ENCODE peak calls at places on chromosomes 13 and 19, in seven cellular contexts. H is mammary epithelial cell; F is GM12878; B is GM23338; E is PC-9; N is CD4-positive, CD25-positive, alpha-beta regulatory T cell; I is neural progenitor cell. G is an unnamed sample. For H3K4me1, the result is how much of the 10 kb centered on the place peaks cover.

GRCh38 chr13:101695870-101696516 is 243.5 kb downstream of the ITGBL1 start:
- DNase-seq in H (no peak), F (no peak), B (no peak), E (no peak), N (no peak), I (no peak), G (no peak)

GRCh38 chr13:106561551-106562170 is 6.3 kb downstream of the ARGLU1 start:
- DNase-seq in H (peak), F (peak), B (no peak), E (no peak), N (peak), I (peak), G (no peak)

GRCh38 chr19:21751379-21751778 is 16.0 kb downstream of the ZNF100 start:
- DNase-seq in H (no peak), F (no peak), B (no peak), E (no peak), N (no peak), I (no peak), G (no peak)

GRCh38 chr19:14615628-14616027 is 32.7 kb downstream of the CLEC17A start:
- DNase-seq in H (no peak), F (no peak), B (no peak), E (no peak), N (no peak), I (no peak), G (no peak)

GRCh38 chr13:40127476-40127875 is 472.0 kb downstream of the COG6 start:
- DNase-seq in H (no peak), F (no peak), B (no peak), E (no peak), N (no peak), I (no peak), G (no peak)

GRCh38 chr19:10368101-10368803 is 12.1 kb downstream of the TYK2 start:
- DNase-seq in H (no peak), F (no peak), B (peak), E (no peak), N (no peak), I (no peak), G (no peak)

GRCh38 chr13:58999851-59000250 is 1163.9 kb downstream of the DIAPH3 start:
- DNase-seq in H (no peak), F (no peak), B (no peak), E (no peak), N (no peak), I (no peak), G (no peak)

GRCh38 chr19:49801966-49802661 is 11.0 kb downstream of the FUZ start:
- DNase-seq in H (no peak), F (no peak), B (peak), E (no peak), N (no peak), I (peak), G (no peak)

GRCh38 chr13:27026396-27026795 is 145.2 kb downstream of the USP12 start:
- DNase-seq in H (no peak), F (no peak), B (no peak), E (no peak), N (no peak), I (no peak), G (no peak)

GRCh38 chr13:83877901-83878300 is 4.4 kb downstream of the SLITRK1 start:
- DNase-seq in H (no peak), F (no peak), B (peak), E (no peak), N (no peak), I (peak), G (no peak)

GRCh38 chr19:821228-821975 is at the start of gene PLPPR3:
- DNase-seq in H (no peak), F (no peak), B (peak), E (no peak), N (no peak), I (peak), G (no peak)

GRCh38 chr13:70457474-70457873 is 349.2 kb upstream of the KLHL1 start:
- DNase-seq in H (no peak), F (no peak), B (no peak), E (no peak), N (no peak), I (no peak), G (no peak)

GRCh38 chr19:50835103-50835784 is 1.9 kb upstream of the KLK15 start:
- DNase-seq in H (peak), F (no peak), B (peak), E (no peak), N (no peak), I (no peak), G (no peak)

GRCh38 chr13:50358221-50358620 is 343.0 kb downstream of the KCNRG start:
- DNase-seq in H (no peak), F (no peak), B (no peak), E (no peak), N (no peak), I (no peak), G (no peak)

GRCh38 chr13:83352391-83352790 is 529.9 kb downstream of the SLITRK1 start:
- DNase-seq in H (peak), F (no peak), B (no peak), E (no peak), N (no peak), I (no peak), G (no peak)

GRCh38 chr19:14185158-14185557 is 20.8 kb downstream of the ADGRL1 start:
- DNase-seq in H (no peak), F (no peak), B (no peak), E (no peak), N (no peak), I (no peak), G (no peak)

GRCh38 chr19:17394891-17395415 is 957 bp upstream of the CCDC194 start:
- DNase-seq in H (peak), F (no peak), B (peak), E (no peak), N (peak), I (peak), G (no peak)

GRCh38 chr19:57192064-57192395 is 730 bp downstream of the ZNF264 start:
- DNase-seq in H (no peak), F (no peak), B (peak), E (no peak), N (no peak), I (peak), G (no peak)

GRCh38 chr19:42075364-42075615 is 676 bp upstream of the ZNF574 start:
- DNase-seq in H (no peak), F (no peak), B (no peak), E (no peak), N (no peak), I (no peak), G (no peak)

GRCh38 chr13:87893186-87893585 is 222.0 kb downstream of the SLITRK5 start:
- DNase-seq in H (no peak), F (no peak), B (no peak), E (no peak), N (no peak), I (no peak), G (no peak)

GRCh38 chr19:15107056-15108010 is at the start of gene SYDE1:
- DNase-seq in H (peak), F (no peak), B (peak), E (peak), N (no peak), I (peak), G (no peak)

GRCh38 chr19:35167251-35168119 is 12.9 kb downstream of the FXYD5 start:
- DNase-seq in H (no peak), F (no peak), B (no peak), E (no peak), N (peak), I (no peak), G (no peak)

GRCh38 chr13:34793301-34793700 is 148.8 kb upstream of the NBEA start:
- DNase-seq in H (no peak), F (no peak), B (no peak), E (no peak), N (no peak), I (no peak), G (no peak)

GRCh38 chr19:1081301-1082164 is 13.6 kb downstream of the POLR2E start:
- DNase-seq in H (no peak), F (no peak), B (peak), E (no peak), N (no peak), I (peak), G (no peak)

GRCh38 chr19:13962738-13963602 is 10.7 kb downstream of the DCAF15 start:
- DNase-seq in H (no peak), F (no peak), B (peak), E (no peak), N (no peak), I (no peak), G (no peak)

GRCh38 chr19:46928951-46929350 is 68.2 kb downstream of the ARHGAP35 start:
- DNase-seq in H (no peak), F (no peak), B (peak), E (no peak), N (no peak), I (no peak), G (no peak)
- H3K4me1 ChIP-seq in H (half or more), F (under half), B (under half), E (half or more), N (under half), I (under half), G (half or more)

DNA sequence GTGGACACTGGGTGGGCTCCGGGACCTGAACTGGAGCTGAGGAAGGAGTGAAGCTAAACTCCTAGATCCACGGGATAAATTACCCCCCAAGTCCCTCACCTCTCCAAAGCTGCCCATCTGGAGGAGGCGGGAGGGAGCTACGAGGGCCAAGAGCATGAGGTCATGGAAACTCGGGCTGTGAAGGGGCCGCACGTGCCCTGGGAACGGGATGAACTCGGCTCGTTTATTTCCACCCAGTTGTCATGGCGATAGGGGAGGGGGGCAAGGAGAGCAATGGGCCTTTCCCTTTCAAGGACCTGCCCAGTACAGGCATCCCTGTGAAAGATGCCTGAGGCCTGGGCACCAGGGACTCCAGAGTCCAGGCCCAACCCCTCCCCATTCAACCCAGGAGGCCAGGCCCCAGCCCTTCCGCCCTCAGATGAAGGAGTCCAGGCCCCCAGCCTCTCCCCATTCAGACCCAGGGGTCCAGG is 3.8 kb downstream of the PPP1R12C start:
- DNase-seq in H (peak), F (no peak), B (peak), E (no peak), N (no peak), I (peak), G (no peak)
- H3K4me1 ChIP-seq in H (under half), F (under half), B (under half), E (under half), N (under half), I (under half), G (half or more)

DNA sequence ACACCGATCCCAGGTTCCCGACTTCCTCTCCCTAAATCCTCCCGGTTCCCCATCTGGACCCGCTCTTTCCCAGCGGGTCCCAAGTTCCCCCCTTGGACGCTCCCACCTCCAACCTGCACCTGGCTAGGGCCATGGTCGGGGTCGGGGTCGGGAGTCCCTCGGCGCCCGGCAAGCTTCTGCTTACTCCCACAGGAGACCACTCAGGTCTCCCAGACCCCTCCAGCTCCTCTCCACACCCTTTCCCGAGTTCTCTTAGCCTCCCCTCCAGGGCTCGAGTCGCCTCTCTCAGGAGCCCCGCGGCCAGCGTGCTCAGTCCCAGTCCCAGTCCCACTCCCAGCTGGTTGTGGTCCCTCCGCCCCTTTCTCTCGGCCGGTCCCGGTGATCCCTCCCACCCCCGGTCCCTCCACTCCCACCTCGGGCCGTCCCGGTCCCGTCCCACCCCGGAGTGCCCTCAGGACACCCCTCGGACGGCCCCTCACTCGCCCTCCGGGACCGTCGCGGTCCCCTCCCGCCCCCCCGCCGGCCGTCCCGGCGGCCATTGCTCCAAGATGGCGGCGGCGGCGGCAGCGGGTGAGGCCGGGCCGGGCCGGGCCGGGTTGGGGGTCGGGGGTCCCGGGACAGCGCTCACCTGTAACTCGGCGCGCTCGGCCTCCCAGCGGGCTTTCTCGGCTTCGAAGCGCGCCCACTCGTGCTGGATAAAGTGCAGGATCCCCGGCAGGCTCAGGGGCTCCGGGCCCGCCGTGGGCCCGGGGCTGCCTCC is at the start of gene FKRP:
- DNase-seq in H (no peak), F (no peak), B (peak), E (no peak), N (peak), I (peak), G (no peak)
- H3K4me1 ChIP-seq in H (under half), F (under half), B (under half), E (under half), N (under half), I (under half), G (under half)

GRCh38 chr13:48655291-48655690 is 1.6 kb downstream of the CYSLTR2 start:
- DNase-seq in H (no peak), F (no peak), B (no peak), E (no peak), N (no peak), I (no peak), G (no peak)
- H3K4me1 ChIP-seq in H (under half), F (under half), B (under half), E (under half), N (under half), I (under half), G (under half)

GRCh38 chr19:8512115-8512967 is 1.6 kb downstream of the ZNF414 start:
- DNase-seq in H (peak), F (no peak), B (peak), E (peak), N (no peak), I (peak), G (no peak)
- H3K4me1 ChIP-seq in H (under half), F (under half), B (under half), E (under half), N (under half), I (under half), G (under half)

DNA sequence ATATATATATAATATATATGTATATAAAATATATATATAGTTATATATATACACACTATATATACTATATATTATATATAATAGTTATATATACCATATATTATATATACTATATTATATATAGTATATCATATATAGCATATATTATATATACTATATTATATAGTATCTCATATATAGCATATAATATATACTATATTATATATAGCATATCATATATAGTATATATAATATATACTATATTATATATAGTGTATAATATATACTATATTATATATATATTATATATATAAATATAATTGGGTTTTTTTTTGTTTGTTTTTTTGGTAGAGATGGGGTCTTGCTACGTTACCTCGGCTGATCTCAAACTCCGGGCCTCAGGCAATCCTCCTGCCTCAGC is 11.6 kb upstream of the HNRNPL start:
- DNase-seq in H (no peak), F (no peak), B (no peak), E (no peak), N (no peak), I (no peak), G (no peak)
- H3K4me1 ChIP-seq in H (under half), F (under half), B (under half), E (under half), N (under half), I (under half), G (under half)

GRCh38 chr19:18655173-18655844 is 18.5 kb downstream of the KLHL26 start:
- DNase-seq in H (no peak), F (no peak), B (no peak), E (peak), N (no peak), I (no peak), G (no peak)
- H3K4me1 ChIP-seq in H (under half), F (under half), B (under half), E (under half), N (under half), I (under half), G (half or more)

GRCh38 chr19:3389446-3389778 is 23.0 kb downstream of the NFIC start:
- DNase-seq in H (no peak), F (no peak), B (no peak), E (no peak), N (no peak), I (no peak), G (no peak)
- H3K4me1 ChIP-seq in H (under half), F (under half), B (under half), E (under half), N (under half), I (under half), G (under half)

DNA sequence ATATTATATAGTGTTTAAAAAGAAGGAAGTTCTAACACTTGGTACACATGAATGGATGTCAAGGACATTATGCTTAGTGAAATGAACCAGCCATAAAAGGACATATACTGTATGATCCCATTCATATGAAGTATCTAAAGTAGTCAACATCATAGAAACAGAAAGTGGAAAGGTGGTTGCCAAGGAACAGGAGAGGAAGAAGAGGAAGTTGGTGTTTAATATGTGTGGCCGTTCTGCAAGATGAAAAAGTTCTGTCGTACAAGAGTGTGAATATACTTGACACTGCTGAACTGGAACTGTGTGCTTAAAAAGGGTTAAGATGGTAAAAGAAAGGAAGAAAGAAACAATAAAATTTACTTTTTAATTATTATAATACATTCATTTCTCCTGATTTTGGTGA is 33.1 kb upstream of the C1QTNF9 start:
- DNase-seq in H (no peak), F (peak), B (no peak), E (no peak), N (peak), I (no peak), G (no peak)
- H3K4me1 ChIP-seq in H (under half), F (half or more), B (under half), E (under half), N (half or more), I (under half), G (under half)

DNA sequence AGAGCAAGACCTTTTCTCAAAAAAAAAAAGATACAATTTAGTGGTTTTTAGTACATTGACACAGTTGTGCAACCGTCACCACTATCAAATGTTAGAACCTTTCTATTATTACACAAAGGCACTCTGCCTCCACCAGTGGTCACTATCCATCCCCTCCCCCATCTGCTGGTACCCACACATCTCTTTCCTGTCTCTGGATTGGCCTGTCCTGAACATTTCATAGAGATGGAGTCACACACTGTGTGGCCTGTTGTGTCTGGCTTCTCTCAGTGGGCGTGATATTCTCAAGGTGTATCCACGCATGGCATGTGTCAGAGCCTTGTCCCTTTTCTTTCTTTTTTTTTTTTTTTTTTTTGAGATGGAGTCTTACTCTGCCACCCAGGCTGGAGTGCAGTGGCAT is 11.2 kb downstream of the KDM4B start:
- DNase-seq in H (peak), F (no peak), B (no peak), E (no peak), N (no peak), I (no peak), G (no peak)
- H3K4me1 ChIP-seq in H (under half), F (under half), B (under half), E (under half), N (under half), I (under half), G (half or more)

G was measured in esophagus squamous epithelium.